ENCODE peak calls at places on chromosomes 12 and 14, in six cellular contexts. D, U, O, B, T and L are unnamed samples.

GRCh38 chr12:1533205-1533601 is 61.2 kb downstream of the FBXL14 start:
- DNase-seq in U (no peak), O (peak), D (no peak), T (no peak), B (no peak), L (no peak)

GRCh38 chr12:108571604-108572165 is 9.3 kb downstream of the ISCU start:
- DNase-seq in D (no peak), T (no peak), O (no peak), U (no peak), B (no peak), L (no peak)

GRCh38 chr14:60862283-60862682 is 118.6 kb downstream of the TRMT5 start:
- DNase-seq in U (peak), T (no peak), B (peak), D (no peak), O (no peak), L (no peak)

GRCh38 chr12:116701432-116701831 is 36.4 kb downstream of the SPRING1 start:
- DNase-seq in O (no peak), T (no peak), U (no peak), B (no peak), D (no peak), L (no peak)

GRCh38 chr12:103012884-103013283 is 55.4 kb downstream of the ASCL1 start:
- DNase-seq in O (no peak), B (no peak), U (no peak), T (no peak), D (peak), L (no peak)

GRCh38 chr12:79993106-79993862 is 58.4 kb upstream of the PPP1R12A start:
- DNase-seq in T (no peak), D (no peak), U (no peak), B (no peak), O (no peak), L (no peak)

GRCh38 chr14:100747021-100747586 is 20.4 kb downstream of the DLK1 start:
- DNase-seq in B (peak), T (peak), U (peak), D (no peak), O (peak), L (no peak)

GRCh38 chr12:53956914-53957536 is 2.3 kb downstream of the HOXC12 start:
- DNase-seq in B (no peak), U (no peak), T (no peak), D (no peak), O (no peak), L (no peak)

GRCh38 chr12:43208627-43209026 is 343.4 kb downstream of the ADAMTS20 start:
- DNase-seq in O (no peak), T (no peak), U (no peak), B (no peak), D (no peak), L (no peak)